ENCODE peak calls at places on chromosomes 6 and 20, in eight cellular contexts. One of them, this sample, is unnamed.

GRCh38 chr6:39059496-39060310 is 11.1 kb downstream of the GLP1R start:
- ATAC-seq in HCT116: no peak
- ATAC-seq in right cardiac atrium: no peak
- ATAC-seq in T-helper 17 cell: no peak
- ATAC-seq in natural killer cell treated with Interleukin-12 subunit alpha and Interleukin-12 subunit beta and Interleukin-15 and Interleukin-18, amount 100 ng/mL, for 72 hours: no peak
- ATAC-seq in left cardiac atrium: no peak
- ATAC-seq in foreskin keratinocyte: no peak
- ATAC-seq in A549: no peak
- ATAC-seq in this sample: no peak

GRCh38 chr6:97923249-97923648 is 640.2 kb upstream of the MMS22L start:
- ATAC-seq in HCT116: no peak
- ATAC-seq in T-helper 17 cell: no peak
- ATAC-seq in natural killer cell treated with Interleukin-12 subunit alpha and Interleukin-12 subunit beta and Interleukin-15 and Interleukin-18, amount 100 ng/mL, for 72 hours: no peak
- ATAC-seq in A549: no peak
- ATAC-seq in right cardiac atrium: no peak
- ATAC-seq in foreskin keratinocyte: no peak
- ATAC-seq in left cardiac atrium: no peak
- ATAC-seq in this sample: no peak

GRCh38 chr6:140636237-140636636 is 1261.8 kb upstream of the CITED2 start:
- ATAC-seq in HCT116: no peak
- ATAC-seq in T-helper 17 cell: no peak
- ATAC-seq in left cardiac atrium: peak; percentile 59
- ATAC-seq in A549: no peak
- ATAC-seq in natural killer cell treated with Interleukin-12 subunit alpha and Interleukin-12 subunit beta and Interleukin-15 and Interleukin-18, amount 100 ng/mL, for 72 hours: no peak
- ATAC-seq in foreskin keratinocyte: no peak
- ATAC-seq in right cardiac atrium: peak; percentile 25
- ATAC-seq in this sample: no peak

GRCh38 chr20:14918981-14919380 is 581.6 kb upstream of the FLRT3 start:
- ATAC-seq in natural killer cell treated with Interleukin-12 subunit alpha and Interleukin-12 subunit beta and Interleukin-15 and Interleukin-18, amount 100 ng/mL, for 72 hours: no peak
- ATAC-seq in foreskin keratinocyte: no peak
- ATAC-seq in A549: no peak
- ATAC-seq in left cardiac atrium: no peak
- ATAC-seq in T-helper 17 cell: no peak
- ATAC-seq in HCT116: no peak
- ATAC-seq in right cardiac atrium: no peak
- ATAC-seq in this sample: no peak

GRCh38 chr20:50408526-50409364 is 101.4 kb upstream of the PTPN1 start:
- ATAC-seq in HCT116: no peak
- ATAC-seq in T-helper 17 cell: no peak
- ATAC-seq in A549: no peak
- ATAC-seq in left cardiac atrium: peak; percentile 14
- ATAC-seq in right cardiac atrium: peak; percentile 11
- ATAC-seq in natural killer cell treated with Interleukin-12 subunit alpha and Interleukin-12 subunit beta and Interleukin-15 and Interleukin-18, amount 100 ng/mL, for 72 hours: no peak
- ATAC-seq in foreskin keratinocyte: no peak
- ATAC-seq in this sample: no peak

GRCh38 chr20:32231847-32232246 is 24.2 kb downstream of the POFUT1 start:
- ATAC-seq in right cardiac atrium: peak; percentile 32
- ATAC-seq in A549: no peak
- ATAC-seq in natural killer cell treated with Interleukin-12 subunit alpha and Interleukin-12 subunit beta and Interleukin-15 and Interleukin-18, amount 100 ng/mL, for 72 hours: no peak
- ATAC-seq in HCT116: no peak
- ATAC-seq in T-helper 17 cell: peak; percentile 96
- ATAC-seq in left cardiac atrium: no peak
- ATAC-seq in foreskin keratinocyte: no peak
- ATAC-seq in this sample: peak; percentile 85

GRCh38 chr6:134938896-134939295 is 11.0 kb downstream of the ALDH8A1 start:
- ATAC-seq in HCT116: no peak
- ATAC-seq in T-helper 17 cell: peak; percentile 97
- ATAC-seq in left cardiac atrium: no peak
- ATAC-seq in A549: no peak
- ATAC-seq in foreskin keratinocyte: no peak
- ATAC-seq in right cardiac atrium: no peak
- ATAC-seq in natural killer cell treated with Interleukin-12 subunit alpha and Interleukin-12 subunit beta and Interleukin-15 and Interleukin-18, amount 100 ng/mL, for 72 hours: peak; percentile 70
- ATAC-seq in this sample: peak; percentile 97

GRCh38 chr6:63864934-63865333 is 229.3 kb downstream of the PHF3 start:
- ATAC-seq in foreskin keratinocyte: no peak
- ATAC-seq in T-helper 17 cell: no peak
- ATAC-seq in left cardiac atrium: no peak
- ATAC-seq in A549: no peak
- ATAC-seq in right cardiac atrium: no peak
- ATAC-seq in natural killer cell treated with Interleukin-12 subunit alpha and Interleukin-12 subunit beta and Interleukin-15 and Interleukin-18, amount 100 ng/mL, for 72 hours: no peak
- ATAC-seq in HCT116: no peak
- ATAC-seq in this sample: no peak

GRCh38 chr6:33634203-33634727 is 13.1 kb downstream of the ITPR3 start:
- ATAC-seq in natural killer cell treated with Interleukin-12 subunit alpha and Interleukin-12 subunit beta and Interleukin-15 and Interleukin-18, amount 100 ng/mL, for 72 hours: no peak
- ATAC-seq in foreskin keratinocyte: no peak
- ATAC-seq in right cardiac atrium: peak; percentile 52
- ATAC-seq in T-helper 17 cell: no peak
- ATAC-seq in left cardiac atrium: peak; percentile 63
- ATAC-seq in A549: peak; percentile 11
- ATAC-seq in HCT116: no peak
- ATAC-seq in this sample: no peak

GRCh38 chr20:8854566-8854965 is 214.3 kb upstream of the PLCB4 start:
- ATAC-seq in HCT116: no peak
- ATAC-seq in T-helper 17 cell: no peak
- ATAC-seq in left cardiac atrium: peak; percentile 90
- ATAC-seq in foreskin keratinocyte: no peak
- ATAC-seq in right cardiac atrium: peak; percentile 88
- ATAC-seq in A549: no peak
- ATAC-seq in natural killer cell treated with Interleukin-12 subunit alpha and Interleukin-12 subunit beta and Interleukin-15 and Interleukin-18, amount 100 ng/mL, for 72 hours: no peak
- ATAC-seq in this sample: no peak

GRCh38 chr6:143754204-143754603 is 76.4 kb downstream of the PHACTR2 start:
- ATAC-seq in natural killer cell treated with Interleukin-12 subunit alpha and Interleukin-12 subunit beta and Interleukin-15 and Interleukin-18, amount 100 ng/mL, for 72 hours: no peak
- ATAC-seq in T-helper 17 cell: no peak
- ATAC-seq in foreskin keratinocyte: no peak
- ATAC-seq in right cardiac atrium: no peak
- ATAC-seq in A549: no peak
- ATAC-seq in left cardiac atrium: no peak
- ATAC-seq in HCT116: no peak
- ATAC-seq in this sample: no peak

GRCh38 chr20:44684047-44684965 is 30.9 kb upstream of the CCN5 start:
- ATAC-seq in left cardiac atrium: peak; percentile 28
- ATAC-seq in T-helper 17 cell: no peak
- ATAC-seq in natural killer cell treated with Interleukin-12 subunit alpha and Interleukin-12 subunit beta and Interleukin-15 and Interleukin-18, amount 100 ng/mL, for 72 hours: no peak
- ATAC-seq in foreskin keratinocyte: no peak
- ATAC-seq in right cardiac atrium: peak; percentile 34
- ATAC-seq in A549: peak; percentile 37
- ATAC-seq in HCT116: no peak
- ATAC-seq in this sample: no peak

GRCh38 chr6:32883789-32884188 is 29.8 kb downstream of the PSMB9 start:
- ATAC-seq in A549: no peak
- ATAC-seq in HCT116: no peak
- ATAC-seq in T-helper 17 cell: no peak
- ATAC-seq in left cardiac atrium: peak; percentile 78
- ATAC-seq in foreskin keratinocyte: no peak
- ATAC-seq in natural killer cell treated with Interleukin-12 subunit alpha and Interleukin-12 subunit beta and Interleukin-15 and Interleukin-18, amount 100 ng/mL, for 72 hours: no peak
- ATAC-seq in right cardiac atrium: peak; percentile 89
- ATAC-seq in this sample: no peak

GRCh38 chr6:75233097-75233615 is 10.4 kb downstream of the COX7A2 start:
- ATAC-seq in HCT116: no peak
- ATAC-seq in foreskin keratinocyte: no peak
- ATAC-seq in natural killer cell treated with Interleukin-12 subunit alpha and Interleukin-12 subunit beta and Interleukin-15 and Interleukin-18, amount 100 ng/mL, for 72 hours: no peak
- ATAC-seq in right cardiac atrium: no peak
- ATAC-seq in T-helper 17 cell: no peak
- ATAC-seq in left cardiac atrium: no peak
- ATAC-seq in A549: no peak
- ATAC-seq in this sample: no peak

GRCh38 chr20:20102859-20103258 is 50.5 kb downstream of the CFAP61 start:
- ATAC-seq in natural killer cell treated with Interleukin-12 subunit alpha and Interleukin-12 subunit beta and Interleukin-15 and Interleukin-18, amount 100 ng/mL, for 72 hours: no peak
- ATAC-seq in A549: no peak
- ATAC-seq in HCT116: no peak
- ATAC-seq in right cardiac atrium: no peak
- ATAC-seq in T-helper 17 cell: no peak
- ATAC-seq in left cardiac atrium: no peak
- ATAC-seq in foreskin keratinocyte: no peak
- ATAC-seq in this sample: no peak

GRCh38 chr20:57934913-57935312 is 225.1 kb upstream of the PMEPA1 start:
- ATAC-seq in natural killer cell treated with Interleukin-12 subunit alpha and Interleukin-12 subunit beta and Interleukin-15 and Interleukin-18, amount 100 ng/mL, for 72 hours: no peak
- ATAC-seq in A549: no peak
- ATAC-seq in left cardiac atrium: no peak
- ATAC-seq in foreskin keratinocyte: no peak
- ATAC-seq in T-helper 17 cell: no peak
- ATAC-seq in right cardiac atrium: no peak
- ATAC-seq in HCT116: no peak
- ATAC-seq in this sample: no peak

GRCh38 chr6:17886891-17887290 is 100.5 kb downstream of the KIF13A start:
- ATAC-seq in left cardiac atrium: no peak
- ATAC-seq in right cardiac atrium: no peak
- ATAC-seq in foreskin keratinocyte: peak; percentile 44
- ATAC-seq in A549: no peak
- ATAC-seq in T-helper 17 cell: no peak
- ATAC-seq in natural killer cell treated with Interleukin-12 subunit alpha and Interleukin-12 subunit beta and Interleukin-15 and Interleukin-18, amount 100 ng/mL, for 72 hours: no peak
- ATAC-seq in HCT116: no peak
- ATAC-seq in this sample: no peak

GRCh38 chr6:135291288-135292116 is 110.4 kb downstream of the MYB start:
- ATAC-seq in A549: no peak
- ATAC-seq in foreskin keratinocyte: peak; percentile 74
- ATAC-seq in left cardiac atrium: no peak
- ATAC-seq in HCT116: peak; percentile 87
- ATAC-seq in natural killer cell treated with Interleukin-12 subunit alpha and Interleukin-12 subunit beta and Interleukin-15 and Interleukin-18, amount 100 ng/mL, for 72 hours: no peak
- ATAC-seq in T-helper 17 cell: no peak
- ATAC-seq in right cardiac atrium: no peak
- ATAC-seq in this sample: no peak

GRCh38 chr6:130240232-130240631 is 17.5 kb upstream of the SAMD3 start:
- ATAC-seq in left cardiac atrium: peak; percentile 70
- ATAC-seq in A549: no peak
- ATAC-seq in natural killer cell treated with Interleukin-12 subunit alpha and Interleukin-12 subunit beta and Interleukin-15 and Interleukin-18, amount 100 ng/mL, for 72 hours: no peak
- ATAC-seq in right cardiac atrium: no peak
- ATAC-seq in HCT116: no peak
- ATAC-seq in T-helper 17 cell: no peak
- ATAC-seq in foreskin keratinocyte: peak; percentile 62
- ATAC-seq in this sample: no peak

GRCh38 chr6:55182016-55182650 is 7.8 kb downstream of the HCRTR2 start:
- ATAC-seq in left cardiac atrium: no peak
- ATAC-seq in T-helper 17 cell: no peak
- ATAC-seq in A549: no peak
- ATAC-seq in foreskin keratinocyte: no peak
- ATAC-seq in right cardiac atrium: no peak
- ATAC-seq in HCT116: no peak
- ATAC-seq in natural killer cell treated with Interleukin-12 subunit alpha and Interleukin-12 subunit beta and Interleukin-15 and Interleukin-18, amount 100 ng/mL, for 72 hours: no peak
- ATAC-seq in this sample: no peak